ENCODE peak calls at places on chromosome 16, in six cellular contexts. D is transverse colon, J is SK-N-SH, E is spleen, L is H1, R is sigmoid colon. Z is an unnamed sample.

GRCh38 chr16:87924937-87925670 is 11.2 kb downstream of the CA5A start:
- DNase-seq in D (no peak), J (no peak), E (no peak), L (no peak), R (no peak), Z (no peak)

GRCh38 chr16:8581923-8582580 is 8.3 kb downstream of the TMEM114 start:
- DNase-seq in D (peak), J (no peak), E (no peak), L (no peak), R (peak), Z (no peak)

GRCh38 chr16:46768809-46769208 is 20.7 kb upstream of the MYLK3 start:
- DNase-seq in D (no peak), J (no peak), E (peak), L (no peak), R (no peak), Z (no peak)

GRCh38 chr16:22734313-22734869 is 79.6 kb upstream of the HS3ST2 start:
- DNase-seq in D (no peak), J (no peak), E (no peak), L (no peak), R (peak), Z (no peak)

GRCh38 chr16:8569650-8570338 is 20.5 kb downstream of the TMEM114 start:
- DNase-seq in D (no peak), J (no peak), E (peak), L (no peak), R (no peak), Z (no peak)

GRCh38 chr16:57577691-57578224 is 35.3 kb downstream of the ADGRG5 start:
- DNase-seq in D (no peak), J (peak), E (peak), L (no peak), R (no peak), Z (no peak)

GRCh38 chr16:10031955-10032354 is 150.3 kb downstream of the GRIN2A start:
- DNase-seq in D (no peak), J (no peak), E (no peak), L (no peak), R (no peak), Z (no peak)

GRCh38 chr16:57480127-57480753 is 6.1 kb downstream of the DOK4 start:
- DNase-seq in D (peak), J (peak), E (peak), L (no peak), R (peak), Z (no peak)

GRCh38 chr16:56689171-56689570 is 6.9 kb downstream of the MT1X start:
- DNase-seq in D (no peak), J (no peak), E (no peak), L (no peak), R (no peak), Z (no peak)

GRCh38 chr16:88368036-88368435 is 14.7 kb upstream of the ZNF469 start:
- DNase-seq in D (no peak), J (no peak), E (peak), L (no peak), R (peak), Z (no peak)

GRCh38 chr16:58462997-58463891 is 36.7 kb upstream of the NDRG4 start:
- DNase-seq in D (no peak), J (peak), E (peak), L (peak), R (no peak), Z (peak)

GRCh38 chr16:21314339-21314738 is 36.2 kb upstream of the CRYM start:
- DNase-seq in D (no peak), J (no peak), E (no peak), L (no peak), R (no peak), Z (no peak)

GRCh38 chr16:29312835-29313558 is 93.5 kb downstream of the NPIPB11 start:
- DNase-seq in D (no peak), J (no peak), E (no peak), L (no peak), R (peak), Z (no peak)

GRCh38 chr16:46932802-46933201 is 40.7 kb downstream of the DNAJA2 start:
- DNase-seq in D (no peak), J (no peak), E (peak), L (peak), R (no peak), Z (no peak)

GRCh38 chr16:17277981-17278381 is 192.8 kb downstream of the XYLT1 start:
- DNase-seq in D (peak), J (no peak), E (no peak), L (peak), R (no peak), Z (no peak)

GRCh38 chr16:1002399-1003161 is 21.0 kb downstream of the SOX8 start:
- DNase-seq in D (peak), J (no peak), E (no peak), L (no peak), R (no peak), Z (no peak)
- TF ChIP-seq POLR2AphosphoS5 in D (no peak), J (peak), E (no peak), L (no peak), R (peak), Z (no peak)

DNA sequence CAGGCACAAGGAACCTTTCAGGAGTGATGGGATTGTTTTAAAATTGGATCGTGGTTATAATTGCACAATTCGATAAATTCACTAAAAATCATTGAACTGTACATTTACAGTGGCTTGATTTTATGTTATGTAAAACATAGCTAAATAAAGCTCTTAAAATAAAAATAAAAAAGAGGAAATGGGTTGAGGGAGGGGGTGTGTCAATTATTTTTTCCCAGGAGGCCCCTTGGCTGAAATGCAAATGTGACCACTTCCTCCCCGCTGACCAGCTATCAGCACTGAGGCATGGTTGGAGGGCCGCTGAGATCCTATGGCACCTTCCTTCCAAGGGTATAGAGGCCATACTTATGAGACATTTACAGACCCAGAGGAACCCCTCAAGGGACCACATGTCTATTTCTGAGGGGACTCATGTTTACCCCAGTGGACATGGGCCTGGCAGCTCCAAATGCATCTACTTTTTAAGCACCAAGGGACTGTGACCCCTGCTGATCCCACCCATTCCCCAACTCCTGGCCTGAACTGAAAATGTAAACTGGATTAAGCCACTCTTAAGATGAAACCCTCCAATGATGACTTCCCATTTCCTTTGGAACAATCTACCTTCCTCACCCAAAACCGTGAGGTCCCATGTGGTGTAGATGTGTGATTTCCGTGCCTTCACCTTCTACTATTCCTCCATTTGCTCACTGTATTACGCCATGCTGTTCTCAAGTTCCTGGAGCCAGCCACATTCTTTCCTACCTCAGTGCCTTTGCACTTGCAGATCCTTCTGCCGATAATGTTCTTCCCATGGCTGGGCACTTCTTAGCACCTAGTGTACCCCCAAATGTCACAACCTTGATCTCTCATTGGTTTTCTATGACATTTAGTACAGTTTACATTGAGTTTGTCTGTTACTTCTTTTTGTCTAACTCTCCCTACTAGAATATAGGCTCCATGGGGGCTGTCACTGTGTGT is 2.8 kb upstream of the IL21R start:
- DNase-seq in D (no peak), J (no peak), E (peak), L (no peak), R (no peak), Z (no peak)
- TF ChIP-seq POLR2AphosphoS5 in D (no peak), J (no peak), E (no peak), L (no peak), R (no peak), Z (no peak)

GRCh38 chr16:69165584-69165983 is 21.4 kb upstream of the SNTB2 start:
- DNase-seq in D (no peak), J (no peak), E (no peak), L (no peak), R (no peak), Z (no peak)

GRCh38 chr16:69169607-69170352 is 17.2 kb upstream of the SNTB2 start:
- DNase-seq in D (no peak), J (no peak), E (no peak), L (no peak), R (peak), Z (no peak)

GRCh38 chr16:69166946-69167930 is 19.7 kb upstream of the SNTB2 start:
- DNase-seq in D (no peak), J (no peak), E (no peak), L (no peak), R (peak), Z (no peak)

GRCh38 chr16:69169051-69169450 is 17.9 kb upstream of the SNTB2 start:
- DNase-seq in D (no peak), J (no peak), E (no peak), L (no peak), R (no peak), Z (no peak)

DNA sequence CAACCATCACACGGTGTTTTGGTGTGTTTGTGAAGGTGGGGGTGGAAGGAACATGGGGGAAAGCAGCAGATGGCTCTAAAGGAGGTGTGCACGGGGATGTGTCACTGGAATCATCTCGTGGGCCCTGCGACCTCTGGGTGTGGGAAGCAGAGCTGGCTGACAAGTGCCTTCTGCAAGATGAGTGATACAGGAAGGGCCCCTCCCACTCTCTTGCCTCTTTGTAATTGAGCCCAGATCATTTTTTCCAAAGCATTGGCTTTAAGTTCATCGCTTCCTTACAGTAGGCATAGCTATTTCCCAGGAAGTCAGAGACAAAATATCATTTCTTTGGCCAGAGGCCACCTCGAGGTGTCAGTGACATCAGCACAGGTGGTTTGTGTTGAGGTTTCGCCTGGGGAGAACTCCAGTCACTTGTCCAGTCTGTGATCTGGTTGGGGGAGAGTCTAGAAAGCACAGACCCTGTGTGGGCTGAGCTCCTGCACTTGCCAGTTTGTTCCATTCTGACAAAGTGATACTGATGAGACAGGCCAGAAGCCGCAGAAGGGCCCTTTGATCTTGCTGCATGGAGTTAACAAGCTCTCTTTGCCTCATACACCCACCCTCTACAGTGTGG is 20.6 kb upstream of the SNTB2 start:
- DNase-seq in D (no peak), J (no peak), E (peak), L (no peak), R (peak), Z (no peak)
- TF ChIP-seq POLR2AphosphoS5 in D (no peak), J (no peak), E (no peak), L (no peak), R (no peak), Z (no peak)

DNA sequence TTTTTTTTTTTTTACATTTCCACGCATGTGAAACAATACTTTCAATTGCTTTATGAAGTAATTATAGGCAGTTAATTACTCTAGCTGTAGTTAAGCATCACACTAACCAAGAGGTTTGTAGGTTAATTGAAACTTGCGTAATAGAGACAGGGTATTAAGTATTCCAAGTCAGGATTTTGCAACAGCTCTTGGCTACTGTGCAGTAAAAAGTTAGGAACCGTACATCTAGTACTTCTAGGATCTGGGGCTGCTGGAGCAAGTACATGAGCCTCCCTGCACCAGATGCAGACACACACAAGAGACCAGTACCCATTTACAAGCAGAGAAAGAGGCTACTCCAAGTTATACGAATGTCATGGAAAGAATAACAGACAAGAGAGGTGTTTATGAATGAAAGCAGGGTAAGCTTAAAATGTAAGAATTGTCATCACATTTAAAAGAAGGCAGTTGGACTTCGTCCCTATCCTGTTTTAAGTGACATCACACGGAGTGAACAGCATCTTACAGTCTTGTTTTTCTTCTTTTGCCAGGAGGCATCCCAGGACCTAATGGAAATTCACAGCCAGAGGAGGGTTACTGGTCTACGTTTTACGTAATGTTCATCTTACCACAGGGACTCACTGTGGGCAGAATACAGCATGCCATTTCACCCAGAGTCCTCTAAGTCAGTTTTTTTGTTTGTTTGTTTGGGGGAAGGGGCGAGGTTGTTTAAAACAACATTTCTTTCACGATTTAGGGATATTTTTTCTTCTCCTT is 379.6 kb upstream of the PSMD7 start:
- DNase-seq in D (no peak), J (no peak), E (no peak), L (no peak), R (peak), Z (no peak)
- TF ChIP-seq POLR2AphosphoS5 in D (no peak), J (no peak), E (no peak), L (no peak), R (no peak), Z (no peak)

GRCh38 chr16:11193494-11193893 is 62.5 kb downstream of the SOCS1 start:
- DNase-seq in D (no peak), J (no peak), E (no peak), L (no peak), R (no peak), Z (no peak)

GRCh38 chr16:11187522-11187921 is 68.5 kb downstream of the SOCS1 start:
- DNase-seq in D (no peak), J (no peak), E (no peak), L (no peak), R (no peak), Z (no peak)

GRCh38 chr16:11191665-11192064 is 64.3 kb downstream of the SOCS1 start:
- DNase-seq in D (no peak), J (no peak), E (no peak), L (no peak), R (no peak), Z (no peak)

GRCh38 chr16:11190585-11191565 is 65.1 kb downstream of the SOCS1 start:
- DNase-seq in D (no peak), J (no peak), E (no peak), L (no peak), R (no peak), Z (no peak)

GRCh38 chr16:11188801-11189740 is 66.9 kb downstream of the SOCS1 start:
- DNase-seq in D (no peak), J (no peak), E (no peak), L (no peak), R (no peak), Z (no peak)
- TF ChIP-seq POLR2AphosphoS5 in D (no peak), J (no peak), E (no peak), L (no peak), R (no peak), Z (no peak)

DNA sequence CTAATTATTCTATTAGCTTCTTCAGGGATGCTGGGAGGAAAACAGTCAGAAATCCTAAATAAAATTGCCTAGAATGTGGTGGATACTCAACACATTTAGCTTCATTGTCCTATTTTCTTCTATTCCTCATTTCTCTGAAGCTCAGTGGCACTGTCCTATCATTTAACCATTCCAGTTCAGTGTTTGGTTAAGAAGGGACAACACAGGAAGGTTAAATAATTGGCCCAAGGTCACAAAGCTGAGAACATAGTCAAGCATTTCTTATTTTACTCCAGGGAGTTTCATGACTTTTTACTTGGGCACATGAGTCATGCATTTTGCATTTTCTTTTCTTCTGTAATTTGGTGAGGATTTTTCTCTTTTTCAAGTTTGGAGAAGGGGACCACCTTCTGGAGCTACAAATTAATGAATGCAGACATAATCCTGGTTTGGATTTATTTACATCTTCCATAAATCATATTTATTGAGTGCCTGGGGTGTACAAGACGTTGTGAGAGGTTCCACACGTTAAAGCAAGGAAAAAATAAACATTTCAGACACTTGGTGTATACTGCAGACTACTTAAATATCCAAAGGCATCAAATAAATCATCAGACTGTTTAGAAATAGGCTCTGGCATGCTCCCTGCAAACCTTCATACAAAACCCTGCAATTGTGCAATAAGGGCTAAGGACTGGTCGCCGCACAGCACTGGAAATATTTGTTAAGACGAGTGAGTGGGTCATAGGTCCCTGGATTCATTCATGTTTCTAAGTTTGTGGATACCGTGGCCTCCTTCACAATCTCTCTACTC is 263.9 kb downstream of the MAF start:
- DNase-seq in D (no peak), J (no peak), E (no peak), L (no peak), R (peak), Z (no peak)
- TF ChIP-seq POLR2AphosphoS5 in D (peak), J (no peak), E (no peak), L (no peak), R (peak), Z (no peak)

GRCh38 chr16:4317471-4318170 is 1.8 kb downstream of the GLIS2 start:
- DNase-seq in D (no peak), J (no peak), E (no peak), L (peak), R (peak), Z (no peak)
- TF ChIP-seq POLR2AphosphoS5 in D (no peak), J (no peak), E (no peak), L (no peak), R (peak), Z (no peak)

GRCh38 chr16:13060932-13061331 is 159.5 kb downstream of the SHISA9 start:
- DNase-seq in D (no peak), J (no peak), E (no peak), L (no peak), R (no peak), Z (no peak)
- TF ChIP-seq POLR2AphosphoS5 in D (no peak), J (no peak), E (no peak), L (no peak), R (no peak), Z (no peak)

GRCh38 chr16:85222151-85222863 is 110.0 kb upstream of the CIBAR2 start:
- DNase-seq in D (no peak), J (no peak), E (no peak), L (no peak), R (no peak), Z (no peak)
- TF ChIP-seq POLR2AphosphoS5 in D (no peak), J (no peak), E (no peak), L (no peak), R (no peak), Z (no peak)

DNA sequence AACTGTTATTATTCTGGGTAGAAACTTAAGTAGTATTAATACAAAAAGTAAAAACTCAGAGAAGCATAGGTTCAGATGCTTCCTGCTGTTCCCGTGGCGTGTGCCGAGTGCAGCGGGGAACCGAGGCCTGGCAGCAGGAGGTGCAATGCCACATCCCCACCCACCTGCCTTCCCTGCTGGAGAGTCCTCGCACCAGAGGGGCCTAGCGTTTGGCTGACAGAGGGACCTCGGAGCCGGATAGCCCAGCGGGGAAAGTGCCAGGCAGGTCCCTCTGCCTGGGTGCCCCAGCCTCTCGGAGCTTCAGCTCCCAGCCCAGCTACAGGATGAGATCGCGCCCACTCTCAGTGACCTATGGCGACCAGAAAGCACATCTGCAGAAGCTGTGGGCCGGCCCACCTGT is 169.6 kb upstream of the GSE1 start:
- DNase-seq in D (no peak), J (no peak), E (no peak), L (no peak), R (no peak), Z (no peak)
- TF ChIP-seq POLR2AphosphoS5 in D (no peak), J (no peak), E (no peak), L (no peak), R (no peak), Z (no peak)

Z was measured in GM12891.